ENCODE peak calls at places on chromosomes 7 and 10, in six cellular contexts. X, C, J, A, D and R are unnamed samples.

GRCh38 chr7:103856929-103857328 is 132.5 kb downstream of the RELN start:
- DNase-seq in D (no peak), A (no peak), X (no peak), C (no peak), J (no peak), R (no peak)

GRCh38 chr7:20484366-20484765 is 131.1 kb upstream of the ABCB5 start:
- DNase-seq in X (no peak), D (no peak), A (no peak), C (no peak), J (no peak), R (no peak)

GRCh38 chr7:151992375-151992774 is 33.1 kb upstream of the GALNT11 start:
- DNase-seq in A (peak), D (peak), C (peak), X (peak), J (peak), R (no peak)

GRCh38 chr7:127396184-127396583 is 3.7 kb upstream of the ZNF800 start:
- DNase-seq in D (peak), A (no peak), C (no peak), X (no peak), J (no peak), R (no peak)

GRCh38 chr7:36128448-36129047 is 24.5 kb upstream of the EEPD1 start:
- DNase-seq in A (no peak), D (peak), J (peak), X (no peak), C (peak), R (no peak)

GRCh38 chr7:122626785-122627184 is 72.1 kb downstream of the RNF133 start:
- DNase-seq in J (no peak), C (no peak), X (no peak), A (no peak), D (no peak), R (no peak)

GRCh38 chr7:138257459-138258193 is 181.4 kb downstream of the AKR1D1 start:
- DNase-seq in D (peak), X (no peak), J (peak), A (no peak), C (no peak), R (no peak)

GRCh38 chr10:132893090-132893489 is 49.3 kb downstream of the CFAP46 start:
- DNase-seq in A (no peak), X (no peak), C (no peak), J (no peak), D (no peak), R (no peak)

GRCh38 chr10:35331894-35332640 is 4.2 kb upstream of the CCNY start:
- DNase-seq in A (no peak), X (no peak), D (no peak), C (peak), J (peak), R (no peak)

GRCh38 chr7:22814261-22815208 is 8.1 kb downstream of the TOMM7 start:
- DNase-seq in D (no peak), C (no peak), A (no peak), X (no peak), J (peak), R (no peak)

GRCh38 chr7:74193913-74194312 is 15.9 kb upstream of the LAT2 start:
- DNase-seq in C (no peak), A (no peak), X (no peak), D (no peak), J (no peak), R (no peak)

GRCh38 chr7:139857791-139858190 is 28.7 kb downstream of the TBXAS1 start:
- DNase-seq in D (no peak), J (no peak), A (no peak), C (no peak), X (no peak), R (no peak)

GRCh38 chr7:17487343-17487742 is 188.9 kb downstream of the AHR start:
- DNase-seq in J (no peak), C (no peak), A (no peak), X (no peak), D (no peak), R (no peak)

GRCh38 chr10:44860811-44861751 is 50.1 kb upstream of the TMEM72 start:
- DNase-seq in X (no peak), J (peak), A (no peak), C (no peak), D (no peak), R (no peak)

GRCh38 chr10:454860-455259 is 234.6 kb downstream of the DIP2C start:
- DNase-seq in X (no peak), J (no peak), D (no peak), A (no peak), C (peak), R (no peak)

GRCh38 chr7:102122026-102122425 is 164.6 kb upstream of the SH2B2 start:
- DNase-seq in X (no peak), D (no peak), C (no peak), J (no peak), A (no peak), R (peak)

GRCh38 chr7:18700147-18700546 is 204.6 kb downstream of the HDAC9 start:
- DNase-seq in X (peak), J (no peak), A (no peak), D (no peak), C (peak), R (no peak)

GRCh38 chr7:44891791-44892190 is 6.5 kb upstream of the PURB start:
- DNase-seq in D (no peak), J (no peak), A (no peak), X (no peak), C (no peak), R (no peak)

GRCh38 chr10:3783313-3783689 is 1.7 kb downstream of the KLF6 start:
- DNase-seq in C (no peak), D (no peak), X (no peak), A (no peak), J (no peak), R (peak)

GRCh38 chr7:92916751-92917369 is 80.5 kb upstream of the CDK6 start:
- DNase-seq in X (peak), A (no peak), J (peak), D (no peak), C (peak), R (no peak)

GRCh38 chr7:26156454-26157365 is 4.7 kb downstream of the NFE2L3 start:
- DNase-seq in X (no peak), D (no peak), C (peak), A (no peak), J (peak), R (peak)

GRCh38 chr10:35046074-35046473 is 44.1 kb downstream of the CUL2 start:
- DNase-seq in A (no peak), D (peak), X (no peak), C (no peak), J (no peak), R (no peak)

GRCh38 chr10:95134490-95134889 is 59.5 kb upstream of the ACSM6 start:
- DNase-seq in C (no peak), J (no peak), A (no peak), X (no peak), D (no peak), R (no peak)

GRCh38 chr7:131007439-131008330 is 273.7 kb upstream of the KLF14 start:
- DNase-seq in C (peak), X (peak), J (peak), D (peak), A (no peak), R (peak)

GRCh38 chr7:81638216-81638615 is 131.6 kb downstream of the HGF start:
- DNase-seq in A (no peak), D (no peak), C (no peak), J (peak), X (no peak), R (no peak)

GRCh38 chr10:43053825-43054224 is 23.0 kb upstream of the RET start:
- DNase-seq in A (no peak), J (no peak), C (no peak), X (no peak), D (no peak), R (no peak)
- TF ChIP-seq ZNF274 in A (no peak), J (no peak), C (no peak), X (no peak), D (no peak), R (no peak)

GRCh38 chr7:21504021-21504420 is 38.8 kb upstream of the DNAH11 start:
- DNase-seq in A (no peak), D (no peak), C (no peak), X (no peak), J (no peak), R (no peak)
- TF ChIP-seq ZNF274 in A (no peak), D (no peak), C (no peak), X (no peak), J (no peak), R (no peak)

GRCh38 chr7:120054376-120055100 is 218.4 kb upstream of the KCND2 start:
- DNase-seq in D (no peak), X (no peak), A (no peak), J (no peak), C (no peak), R (no peak)
- TF ChIP-seq ZNF274 in D (no peak), X (no peak), A (no peak), J (no peak), C (no peak), R (no peak)

DNA sequence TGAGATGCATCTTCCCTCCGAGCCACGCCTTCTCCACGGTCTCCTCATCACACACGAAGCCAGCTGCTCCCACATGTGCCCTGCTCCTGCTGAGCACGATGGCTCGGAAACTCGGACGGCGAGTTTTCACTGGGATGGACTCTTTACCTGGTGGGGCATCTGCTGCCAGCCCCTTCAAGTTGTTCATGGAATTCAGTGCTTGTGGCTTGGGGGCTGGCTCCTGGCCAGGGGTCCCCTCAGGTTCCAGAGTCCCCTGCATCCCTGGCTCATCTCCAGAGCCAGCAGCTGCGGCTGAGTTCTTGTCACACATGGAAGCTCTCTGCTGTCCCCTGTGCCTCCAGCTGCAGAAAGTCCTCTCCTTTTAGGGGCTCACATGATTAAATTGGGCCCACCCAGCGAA is 654.0 kb downstream of the SDK1 start:
- DNase-seq in J (no peak), D (no peak), A (no peak), C (no peak), X (no peak), R (no peak)
- TF ChIP-seq ZNF274 in J (no peak), D (no peak), A (no peak), C (no peak), X (no peak), R (no peak)

DNA sequence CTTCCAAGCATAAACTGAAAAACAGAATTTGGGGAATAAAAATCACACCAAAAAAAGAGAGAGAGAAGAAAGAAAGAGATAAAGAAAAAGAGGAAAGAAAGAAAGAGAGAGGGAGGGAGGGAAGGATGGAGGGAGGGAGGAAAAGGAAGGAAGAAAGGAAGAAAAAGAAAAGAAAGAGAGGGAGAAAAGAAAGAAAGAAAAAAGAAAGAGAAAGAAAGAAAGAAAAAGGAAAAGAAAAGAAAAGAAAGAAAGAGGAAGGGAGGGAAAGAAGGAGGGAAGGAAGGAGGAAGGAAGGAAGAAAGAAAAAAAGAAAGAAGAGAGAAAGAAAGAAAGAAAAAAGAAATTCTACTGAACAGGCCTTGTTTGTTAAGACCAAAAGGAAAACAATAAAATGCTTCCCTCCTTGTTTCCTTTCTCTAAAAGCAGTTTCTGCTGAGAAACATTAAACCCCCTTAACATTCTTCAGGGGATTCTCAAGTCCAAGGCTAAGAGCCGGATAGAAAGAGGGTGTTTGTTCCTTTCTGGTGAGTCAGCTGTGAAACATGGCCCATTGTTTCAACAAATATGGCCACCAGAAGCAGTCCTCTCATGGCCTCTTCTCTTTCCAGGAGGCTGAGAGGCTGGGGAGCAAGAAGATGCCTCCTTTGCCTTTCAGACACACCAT is 46.9 kb upstream of the GPAM start:
- DNase-seq in X (peak), J (peak), A (no peak), D (no peak), C (no peak), R (no peak)
- TF ChIP-seq ZNF274 in X (no peak), J (no peak), A (no peak), D (no peak), C (no peak), R (no peak)